ENCODE peak calls at places on chromosomes 13 and 19, in six cellular contexts. P is activated T-cell treated with anti-CD3 and anti-CD28 coated beads for 1 hour, T is NCI-H748 treated with DMSO at 0.1 percent for 48 hours, L is tibial nerve, B is germinal center, C is hepatocyte. O is an unnamed sample.

GRCh38 chr13:111327701-111328100 is 7.3 kb downstream of the TEX29 start:
- DNase-seq in P (no peak), T (no peak), L (no peak), B (no peak), C (no peak), O (no peak)

GRCh38 chr13:26563713-26564112 is 6.2 kb downstream of the WASF3 start:
- DNase-seq in P (no peak), T (no peak), L (no peak), B (no peak), C (no peak), O (no peak)

GRCh38 chr13:52851153-52851962 is 2.9 kb upstream of the PCDH8 start:
- DNase-seq in P (no peak), T (peak; percentile 52), L (no peak), B (no peak), C (peak; percentile 71), O (no peak)

GRCh38 chr13:40288259-40288658 is 378.2 kb downstream of the FOXO1 start:
- DNase-seq in P (no peak), T (no peak), L (no peak), B (no peak), C (no peak), O (no peak)

GRCh38 chr13:47306991-47307390 is 410.1 kb upstream of the HTR2A start:
- DNase-seq in P (no peak), T (no peak), L (no peak), B (no peak), C (peak; percentile 22), O (no peak)

GRCh38 chr13:70310720-70311119 is 202.5 kb upstream of the KLHL1 start:
- DNase-seq in P (no peak), T (peak; percentile 90), L (no peak), B (no peak), C (peak; percentile 68), O (no peak)

GRCh38 chr19:30136591-30136990 is 194.6 kb downstream of the URI1 start:
- DNase-seq in P (no peak), T (no peak), L (no peak), B (no peak), C (no peak), O (no peak)

GRCh38 chr19:4302238-4302630 is at the start of gene TMIGD2:
- DNase-seq in P (no peak), T (no peak), L (no peak), B (no peak), C (no peak), O (no peak)

GRCh38 chr13:35720690-35721554 is 244.4 kb upstream of the MAB21L1 start:
- DNase-seq in P (peak; percentile 12), T (peak; percentile 44), L (no peak), B (peak; percentile 35), C (peak; percentile 78), O (no peak)

GRCh38 chr13:101579291-101579802 is 126.9 kb downstream of the ITGBL1 start:
- DNase-seq in P (no peak), T (peak; percentile 90), L (no peak), B (no peak), C (peak; percentile 19), O (peak; percentile 37)

O was measured in pulmonary artery endothelial cell.